ENCODE peak calls at places on chromosomes 6 and 20, in six cellular contexts. H is left ventricle myocardium inferior, E is Panc1, R is cardiac fibroblast, D is astrocyte of the cerebellum, M is GM23338. L is an unnamed sample.

GRCh38 chr20:17849901-17850673 is 118.5 kb downstream of the SNX5 start:
- DNase-seq in M (no peak), E (no peak), H (peak; percentile 76), D (peak; percentile 88), R (peak; percentile 100), L (no peak)

GRCh38 chr6:102571236-102571908 is 1177.9 kb downstream of the GRIK2 start:
- DNase-seq in H (no peak), E (no peak), D (peak; percentile 29), M (peak; percentile 11), R (no peak), L (no peak)

GRCh38 chr6:47780510-47781356 is 1.1 kb upstream of the OPN5 start:
- DNase-seq in M (peak; percentile 79), R (peak; percentile 83), D (peak; percentile 53), H (no peak), E (peak; percentile 76), L (no peak)

GRCh38 chr6:85405175-85405852 is 44.6 kb upstream of the NT5E start:
- DNase-seq in D (peak; percentile 55), H (no peak), M (no peak), R (no peak), E (no peak), L (peak; percentile 64)

GRCh38 chr6:158564243-158565121 is 4.6 kb downstream of the TMEM181 start:
- DNase-seq in H (no peak), D (no peak), R (no peak), E (no peak), M (no peak), L (no peak)

GRCh38 chr20:53736122-53736756 is 142.6 kb upstream of the ZNF217 start:
- DNase-seq in E (no peak), D (no peak), R (peak; percentile 23), H (no peak), M (no peak), L (peak; percentile 69)

GRCh38 chr6:4368649-4369048 is 233.3 kb upstream of the ECI2 start:
- DNase-seq in H (no peak), E (no peak), M (no peak), R (no peak), D (no peak), L (no peak)

GRCh38 chr6:31969712-31970603 is 2.0 kb downstream of the DXO start:
- DNase-seq in E (no peak), R (no peak), D (no peak), H (no peak), M (no peak), L (no peak)

GRCh38 chr6:43714311-43715055 is 26.9 kb upstream of the MRPS18A start:
- DNase-seq in R (peak; percentile 72), E (no peak), M (no peak), D (no peak), H (peak; percentile 57), L (no peak)

GRCh38 chr6:2982464-2983121 is 11.2 kb upstream of the SERPINB6 start:
- DNase-seq in R (no peak), D (no peak), H (no peak), E (no peak), M (no peak), L (no peak)

GRCh38 chr6:161639772-161640171 is 365.9 kb upstream of the AGPAT4 start:
- DNase-seq in D (no peak), E (no peak), H (no peak), M (no peak), R (no peak), L (no peak)

GRCh38 chr6:150207931-150208570 is 65.2 kb downstream of the PPP1R14C start:
- DNase-seq in M (no peak), H (no peak), D (no peak), E (no peak), R (no peak), L (no peak)

GRCh38 chr6:136069119-136069518 is 181.0 kb downstream of the MTFR2 start:
- DNase-seq in M (no peak), H (no peak), R (peak; percentile 82), E (no peak), D (peak; percentile 45), L (no peak)

GRCh38 chr6:111894272-111894671 is 21.0 kb upstream of the FYN start:
- DNase-seq in R (peak; percentile 26), M (no peak), E (no peak), H (no peak), D (no peak), L (no peak)

GRCh38 chr6:16712931-16713484 is 48.3 kb downstream of the ATXN1 start:
- DNase-seq in D (peak; percentile 83), M (peak; percentile 21), H (peak; percentile 28), E (peak; percentile 95), R (peak; percentile 94), L (peak; percentile 17)

GRCh38 chr6:10141756-10142443 is 273.0 kb downstream of the TFAP2A start:
- DNase-seq in M (no peak), R (no peak), H (no peak), D (no peak), E (no peak), L (no peak)

GRCh38 chr6:147935656-147936055 is 407.0 kb upstream of the SASH1 start:
- DNase-seq in H (no peak), M (no peak), E (no peak), D (no peak), R (no peak), L (no peak)

GRCh38 chr6:10555625-10556309 is 34.6 kb downstream of the GCNT2 start:
- DNase-seq in H (peak; percentile 65), E (no peak), M (peak; percentile 91), D (peak; percentile 2), R (peak; percentile 32), L (no peak)

GRCh38 chr20:46057856-46058655 is 29.0 kb downstream of the SLC12A5 start:
- DNase-seq in H (peak; percentile 51), M (peak; percentile 93), E (no peak), R (peak; percentile 50), D (no peak), L (no peak)

GRCh38 chr6:149335924-149336323 is 18.4 kb downstream of the TAB2 start:
- DNase-seq in M (no peak), R (peak; percentile 50), H (no peak), E (no peak), D (no peak), L (no peak)

GRCh38 chr6:42345696-42346416 is 105.9 kb downstream of the TRERF1 start:
- DNase-seq in E (no peak), R (no peak), H (no peak), D (no peak), M (no peak), L (no peak)

GRCh38 chr6:79868098-79868722 is 79.1 kb downstream of the ELOVL4 start:
- DNase-seq in H (no peak), R (peak; percentile 81), M (peak; percentile 95), E (peak; percentile 56), D (peak; percentile 67), L (peak; percentile 40)

GRCh38 chr6:142950291-142950690 is 5.3 kb upstream of the HIVEP2 start:
- DNase-seq in R (no peak), M (no peak), H (no peak), D (no peak), E (no peak), L (no peak)

GRCh38 chr20:49909499-49910339 is 5.6 kb downstream of the SPATA2 start:
- DNase-seq in E (no peak), R (no peak), M (peak; percentile 59), D (no peak), H (no peak), L (peak; percentile 58)

GRCh38 chr20:9200620-9201019 is 131.7 kb downstream of the PLCB4 start:
- DNase-seq in E (no peak), R (peak; percentile 66), D (no peak), H (no peak), M (no peak), L (no peak)

GRCh38 chr20:35131953-35132352 is 15.2 kb downstream of the EDEM2 start:
- DNase-seq in E (no peak), D (no peak), R (no peak), M (no peak), H (no peak), L (no peak)

GRCh38 chr20:63547484-63548480 is at the start of gene SRMS:
- DNase-seq in H (no peak), E (no peak), M (peak; percentile 70), R (no peak), D (no peak), L (no peak)

GRCh38 chr6:38152620-38153019 is 333.1 kb downstream of the ZFAND3 start:
- DNase-seq in H (no peak), D (no peak), R (no peak), M (no peak), E (no peak), L (no peak)

GRCh38 chr6:118288355-118289124 is 259.6 kb upstream of the PLN start:
- DNase-seq in D (no peak), H (no peak), R (peak; percentile 21), M (peak; percentile 24), E (no peak), L (no peak)
- TF ChIP-seq CTCF in D (no peak), H (peak; percentile 42), R (peak; percentile 58), M (peak; percentile 10), E (peak; percentile 12), L (no peak)

GRCh38 chr6:6611486-6611885 is 23.0 kb downstream of the LY86 start:
- DNase-seq in M (no peak), H (no peak), D (no peak), R (no peak), E (no peak), L (no peak)

GRCh38 chr6:6612308-6612707 is 23.8 kb downstream of the LY86 start:
- DNase-seq in D (no peak), R (no peak), M (no peak), E (no peak), H (no peak), L (no peak)

GRCh38 chr6:6605873-6606272 is 17.4 kb downstream of the LY86 start:
- DNase-seq in E (no peak), D (no peak), R (no peak), H (no peak), M (no peak), L (no peak)

GRCh38 chr6:6614096-6614964 is 25.8 kb downstream of the LY86 start:
- DNase-seq in R (no peak), M (no peak), D (no peak), E (no peak), H (no peak), L (no peak)

DNA sequence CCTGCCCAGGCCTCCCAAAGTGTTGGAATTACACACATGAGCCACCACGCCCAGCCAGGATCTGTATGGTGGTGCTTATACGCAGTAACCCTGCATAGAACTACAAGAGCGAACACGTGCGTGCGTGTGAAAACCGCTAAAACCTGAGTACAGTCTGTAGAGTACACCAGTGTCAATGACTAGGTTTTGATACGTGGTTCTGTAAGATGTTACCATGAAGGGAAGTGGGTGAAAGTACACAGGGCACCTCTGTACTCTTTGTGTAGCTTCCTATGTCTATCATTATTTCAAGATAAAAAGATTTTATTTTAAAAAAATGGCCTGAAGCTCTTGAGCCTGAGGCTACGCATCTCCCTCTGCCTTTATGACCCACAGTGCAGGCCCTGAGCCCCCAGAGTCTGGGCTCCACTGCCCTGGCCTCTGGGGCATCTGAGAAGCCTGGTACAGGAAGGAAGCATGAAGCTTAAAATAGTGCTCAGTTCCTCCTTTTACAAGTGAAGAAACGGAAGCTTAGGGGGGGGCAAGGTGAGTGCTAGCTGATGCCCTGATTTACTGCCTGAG is 21.6 kb downstream of the LY86 start:
- DNase-seq in M (no peak), H (no peak), D (no peak), R (no peak), E (no peak), L (no peak)
- H3K4me3 ChIP-seq in M (no peak overlapping the region), H (no peak overlapping the region), D (no peak overlapping the region), R (no peak overlapping the region), E (no peak overlapping the region), L (no peak overlapping the region)

GRCh38 chr20:38337561-38338140 is 8.6 kb upstream of the LBP start:
- DNase-seq in E (no peak), M (peak; percentile 96), H (no peak), R (peak; percentile 21), D (no peak), L (peak; percentile 73)
- TF ChIP-seq CTCF in E (peak; percentile 72), M (peak; percentile 98), H (peak; percentile 44), R (peak; percentile 51), D (peak; percentile 36), L (peak; percentile 66)

GRCh38 chr6:108227290-108227689 is 33.5 kb downstream of the SNX3 start:
- DNase-seq in M (no peak), H (no peak), R (no peak), D (no peak), E (no peak), L (no peak)
- H3K4me3 ChIP-seq in M (peak overlapping the region; percentile 21), H (no peak overlapping the region), R (no peak overlapping the region), D (no peak overlapping the region), E (no peak overlapping the region), L (no peak overlapping the region)